ENCODE peak calls at places on chromosomes 12 and 14, in four cellular contexts. W is SK-N-SH, V is stomach, Y is GM12878. T is an unnamed sample.

GRCh38 chr12:115230576-115230975 is 546.6 kb upstream of the TBX3 start:
- DNase-seq in Y (no peak), W (no peak), V (no peak), T (no peak)

GRCh38 chr12:132194056-132194455 is 49.8 kb downstream of the NOC4L start:
- DNase-seq in W (no peak), Y (no peak), V (no peak), T (no peak)

GRCh38 chr12:69254857-69255256 is 15.5 kb downstream of the CPSF6 start:
- DNase-seq in W (no peak), Y (no peak), V (no peak), T (no peak)

GRCh38 chr14:50763386-50764007 is 67.5 kb downstream of the NIN start:
- DNase-seq in Y (no peak), W (no peak), V (peak), T (no peak)

GRCh38 chr14:28952161-28952560 is 185.6 kb downstream of the FOXG1 start:
- DNase-seq in W (no peak), Y (no peak), V (no peak), T (no peak)

GRCh38 chr14:91331761-91332447 is 85.7 kb downstream of the CCDC88C start:
- DNase-seq in V (no peak), Y (no peak), W (no peak), T (peak)

GRCh38 chr12:82740129-82741000 is 53.7 kb downstream of the TMTC2 start:
- DNase-seq in V (no peak), Y (no peak), W (no peak), T (no peak)

GRCh38 chr12:51593539-51593938 is 2.5 kb downstream of the SCN8A start:
- DNase-seq in V (no peak), W (no peak), Y (no peak), T (no peak)

GRCh38 chr12:65495233-65495632 is 216.8 kb downstream of the MSRB3 start:
- DNase-seq in V (no peak), W (no peak), Y (no peak), T (no peak)

GRCh38 chr14:92463141-92463540 is 50.4 kb upstream of the RIN3 start:
- DNase-seq in V (peak), Y (no peak), W (no peak), T (peak)

GRCh38 chr12:62582065-62582366 is 115.4 kb downstream of the MON2 start:
- DNase-seq in W (no peak), Y (no peak), V (no peak), T (no peak)

GRCh38 chr14:68949236-68949965 is 29.7 kb downstream of the ACTN1 start:
- DNase-seq in Y (no peak), V (no peak), W (peak), T (no peak)

GRCh38 chr14:68950111-68950510 is 29.0 kb downstream of the ACTN1 start:
- DNase-seq in Y (no peak), V (no peak), W (no peak), T (no peak)

GRCh38 chr14:68952544-68953535 is 26.3 kb downstream of the ACTN1 start:
- DNase-seq in Y (no peak), V (no peak), W (peak), T (no peak)

GRCh38 chr14:68951800-68952540 is 27.1 kb downstream of the ACTN1 start:
- DNase-seq in Y (no peak), W (peak), V (no peak), T (no peak)

DNA sequence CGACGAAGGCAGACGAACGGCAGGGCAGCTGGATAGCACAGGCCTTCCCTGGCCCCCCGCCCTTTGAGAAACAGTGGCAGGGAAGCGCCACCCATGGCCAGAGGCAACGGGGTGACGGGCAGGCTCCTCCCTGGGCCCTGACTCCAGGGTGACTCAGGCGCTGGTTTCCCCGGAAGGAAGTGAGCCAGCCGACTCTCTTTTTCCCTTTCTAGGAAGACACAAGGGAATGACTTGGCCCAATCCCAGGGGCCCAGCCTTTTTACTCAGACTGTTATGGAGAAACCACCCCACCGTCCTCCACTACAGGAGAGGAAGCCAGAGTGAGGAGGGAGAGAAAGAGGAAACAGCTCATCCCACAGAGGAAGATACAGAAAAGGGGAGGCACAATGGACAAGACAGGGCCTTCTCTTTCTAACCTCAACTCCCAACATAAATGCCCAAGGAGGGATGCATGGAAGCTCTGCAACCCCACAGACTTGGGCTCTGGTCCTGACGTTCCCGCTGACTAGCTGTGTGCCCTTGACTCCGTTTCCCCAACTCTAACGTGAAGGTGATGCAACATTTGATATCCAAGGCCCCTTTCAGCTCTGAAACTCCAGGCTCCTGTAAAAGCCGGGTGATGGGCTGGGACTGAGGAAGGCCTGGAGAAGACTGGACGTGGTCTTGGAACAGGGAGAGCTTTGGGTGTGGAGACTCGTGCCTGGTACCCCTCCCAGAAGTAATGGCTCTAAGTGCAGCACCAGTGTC is 27.9 kb downstream of the ACTN1 start:
- DNase-seq in Y (no peak), V (peak), W (peak), T (peak)
- TF ChIP-seq EP300 in Y (no peak), V (peak), W (no peak), T (no peak)

GRCh38 chr12:112936927-112937326 is 1.3 kb upstream of the OAS3 start:
- DNase-seq in Y (no peak), V (no peak), W (no peak), T (no peak)
- H3K27ac ChIP-seq in Y (no peak), V (peak), W (no peak), T (peak)

DNA sequence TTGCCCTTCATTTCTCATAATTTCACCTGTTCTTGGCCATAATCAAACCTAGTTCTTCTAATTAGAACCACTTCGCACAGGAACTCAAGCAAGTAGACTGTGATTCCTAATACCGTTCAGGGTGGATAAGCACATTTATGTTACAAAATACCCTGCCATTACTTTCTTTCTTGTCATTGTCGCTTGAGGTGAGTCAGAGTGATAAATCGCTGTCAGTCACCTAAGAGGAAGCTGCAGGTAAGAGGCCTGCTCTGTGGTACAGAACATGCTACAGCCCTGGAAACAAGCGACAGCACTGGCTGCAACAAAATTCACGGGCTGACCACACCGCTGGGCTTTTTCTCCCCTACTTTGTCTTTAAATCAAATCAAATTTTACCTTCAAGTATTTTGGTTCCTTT is 218.2 kb downstream of the ANO6 start:
- DNase-seq in W (no peak), Y (no peak), V (no peak), T (no peak)
- TF ChIP-seq EP300 in W (no peak), Y (no peak), V (no peak), T (no peak)

GRCh38 chr12:6326316-6326959 is 15.4 kb downstream of the TNFRSF1A start:
- DNase-seq in W (peak), V (peak), Y (no peak), T (no peak)
- H3K27ac ChIP-seq in W (peak), V (peak), Y (no peak), T (peak)

GRCh38 chr12:4448376-4448775 is 2.8 kb upstream of the FGF6 start:
- DNase-seq in W (no peak), V (no peak), Y (no peak), T (no peak)

GRCh38 chr12:4450551-4451112 is 5.0 kb upstream of the FGF6 start:
- DNase-seq in V (no peak), Y (no peak), W (no peak), T (no peak)

GRCh38 chr12:4448943-4449861 is 3.6 kb upstream of the FGF6 start:
- DNase-seq in Y (no peak), V (no peak), W (no peak), T (no peak)

GRCh38 chr12:4451694-4452093 is 6.1 kb upstream of the FGF6 start:
- DNase-seq in Y (no peak), W (no peak), V (no peak), T (no peak)

DNA sequence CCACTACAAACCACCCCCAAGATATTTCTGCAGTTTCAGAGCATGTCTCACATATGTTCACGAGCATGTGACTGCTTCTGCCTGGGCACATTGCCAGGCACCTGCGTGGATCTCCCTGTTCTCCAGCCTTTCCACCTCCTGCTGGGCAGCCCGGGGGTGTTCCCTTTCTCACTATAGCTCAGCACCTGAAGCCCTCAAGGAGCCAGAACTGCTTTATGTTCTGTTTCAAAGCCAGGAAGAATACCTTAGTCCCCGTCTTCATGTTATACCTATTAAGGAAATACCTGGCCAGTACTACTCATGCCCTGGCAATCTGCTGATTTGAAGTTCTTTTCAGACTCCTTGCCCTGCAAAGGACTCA is 4.2 kb upstream of the FGF6 start:
- DNase-seq in Y (no peak), W (no peak), V (no peak), T (no peak)
- TF ChIP-seq EP300 in Y (no peak), W (no peak), V (no peak), T (no peak)

GRCh38 chr14:34361504-34362011 is 100.5 kb downstream of the SPTSSA start:
- DNase-seq in W (no peak), V (no peak), Y (no peak), T (no peak)
- H3K27ac ChIP-seq in W (peak), V (peak), Y (no peak), T (peak)

T was measured in upper lobe of left lung.